ENCODE peak calls at places on chromosomes 5 and 9, in seven cellular contexts. J, R, H, U, N, D and K are unnamed samples.

GRCh38 chr5:149228610-149229297 is 42.9 kb upstream of the AFAP1L1 start:
- DNase-seq in H (peak), U (peak), N (peak), J (peak), D (no peak), R (no peak), K (peak)

GRCh38 chr9:94907246-94907936 is 180.9 kb downstream of the AOPEP start:
- DNase-seq in H (no peak), J (no peak), U (no peak), R (peak), N (no peak), D (no peak), K (no peak)

GRCh38 chr5:14707811-14708210 is 43.3 kb downstream of the OTULIN start:
- DNase-seq in N (no peak), J (no peak), R (no peak), U (no peak), H (no peak), D (no peak), K (no peak)

GRCh38 chr9:121398374-121398773 is 28.3 kb upstream of the STOM start:
- DNase-seq in D (no peak), J (no peak), U (no peak), H (no peak), N (peak), R (no peak), K (no peak)

GRCh38 chr5:168434746-168435321 is 51.4 kb upstream of the RARS1 start:
- DNase-seq in U (no peak), J (no peak), H (no peak), N (no peak), D (no peak), R (no peak), K (no peak)

GRCh38 chr9:131020388-131020787 is 11.4 kb downstream of the LAMC3 start:
- DNase-seq in D (no peak), U (no peak), H (no peak), R (no peak), N (no peak), J (no peak), K (no peak)

GRCh38 chr5:108061941-108062340 is 320.0 kb downstream of the FBXL17 start:
- DNase-seq in H (no peak), D (no peak), J (no peak), U (no peak), N (no peak), R (no peak), K (no peak)

GRCh38 chr5:97752871-97753270 is 569.8 kb upstream of the RIOK2 start:
- DNase-seq in H (no peak), J (no peak), D (no peak), U (no peak), N (no peak), R (no peak), K (no peak)

GRCh38 chr5:180259260-180259611 is 32.6 kb downstream of the MAPK9 start:
- DNase-seq in H (no peak), D (no peak), U (no peak), N (no peak), J (no peak), R (no peak), K (peak)

GRCh38 chr5:158463971-158464370 is 605.0 kb upstream of the CLINT1 start:
- DNase-seq in J (no peak), H (no peak), D (no peak), U (no peak), N (peak), R (no peak), K (no peak)

DNA sequence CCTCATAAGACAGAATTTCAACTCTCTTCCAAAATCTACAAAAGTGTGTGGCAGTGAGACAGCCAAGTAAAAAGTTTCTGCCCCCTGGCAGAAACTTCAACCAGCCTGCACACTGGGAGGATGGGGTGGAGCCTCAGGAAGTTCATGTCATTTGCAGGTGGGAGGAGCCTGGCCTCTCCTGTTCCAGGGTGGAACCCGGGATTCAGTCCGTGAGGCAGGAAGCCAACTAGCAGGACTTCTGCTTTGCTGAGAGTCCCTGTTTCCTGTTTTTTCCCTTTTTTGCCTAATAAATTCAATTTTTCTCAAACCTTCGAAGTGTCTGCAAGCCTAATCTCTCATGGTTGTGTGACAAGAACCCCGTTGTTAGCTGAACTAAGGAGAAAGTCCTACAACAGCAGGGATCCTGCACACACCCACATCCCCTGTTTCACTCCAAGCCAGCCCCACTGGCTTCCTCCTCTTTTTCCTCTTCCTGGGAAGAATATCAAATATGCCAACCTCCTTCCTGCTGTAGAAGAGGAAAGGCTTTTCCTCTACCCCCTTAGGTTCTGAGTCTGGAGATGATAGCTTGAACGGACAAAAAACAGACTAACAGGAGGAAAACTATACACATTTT is 69.3 kb downstream of the ALDH7A1 start:
- DNase-seq in R (peak), H (peak), D (no peak), J (peak), U (no peak), N (peak), K (no peak)
- TF ChIP-seq JUND in R (no peak), H (no peak), D (no peak), J (no peak), U (no peak), N (no peak), K (no peak)

GRCh38 chr9:126621919-126622735 is 8.4 kb downstream of the LMX1B start:
- DNase-seq in H (no peak), J (no peak), N (no peak), D (no peak), R (peak), U (no peak), K (no peak)
- TF ChIP-seq JUND in H (no peak), J (no peak), N (no peak), D (no peak), R (no peak), U (no peak), K (no peak)

DNA sequence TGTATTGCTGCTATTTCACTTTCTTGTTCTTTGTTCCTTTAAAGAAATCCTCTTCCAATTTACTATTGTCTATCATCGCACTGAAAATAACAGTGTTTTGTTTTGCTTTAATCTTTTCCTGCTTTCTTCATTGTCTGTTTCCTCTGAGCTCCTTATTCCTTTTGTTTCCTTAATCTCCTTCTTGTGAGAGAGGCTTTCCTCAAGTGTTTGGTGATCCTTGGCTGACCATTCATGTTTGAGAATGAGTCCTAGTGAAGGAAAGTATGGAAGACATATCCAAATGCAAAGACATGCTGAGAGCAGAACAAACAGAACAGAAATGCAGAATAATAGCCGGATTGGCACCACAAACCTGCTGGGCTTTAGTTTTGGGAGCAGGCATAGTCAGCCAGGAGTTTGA is 42.0 kb upstream of the ENTREP1 start:
- DNase-seq in D (no peak), R (no peak), H (no peak), J (no peak), U (no peak), N (no peak), K (no peak)
- TF ChIP-seq JUND in D (no peak), R (no peak), H (no peak), J (no peak), U (no peak), N (no peak), K (no peak)

DNA sequence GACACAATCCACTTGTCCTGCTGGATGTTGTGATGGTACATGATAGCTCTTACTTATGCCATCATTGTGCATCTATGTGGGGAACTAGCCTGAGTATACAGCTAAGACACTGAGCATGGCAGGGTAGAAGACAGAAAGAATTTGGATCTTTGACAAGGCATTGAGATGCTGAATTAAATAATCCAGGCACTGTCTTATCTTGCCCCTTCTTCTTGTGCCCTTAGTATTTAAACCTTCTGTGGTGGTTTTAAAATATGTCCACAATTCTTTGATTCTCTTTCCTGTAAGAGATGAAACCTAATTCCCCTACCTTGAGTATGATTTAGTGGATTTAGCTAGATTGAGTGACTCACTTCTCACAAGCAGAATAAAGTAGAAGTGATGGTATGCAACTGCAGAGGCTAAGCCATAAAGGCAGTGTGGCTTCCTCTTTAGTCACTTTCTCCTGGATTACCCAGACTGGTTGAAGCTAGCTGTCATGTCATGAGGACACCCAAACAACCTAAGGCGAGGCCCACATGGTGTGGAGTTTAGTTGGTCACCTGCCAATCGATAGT is 174.0 kb upstream of the NREP start:
- DNase-seq in H (no peak), N (no peak), R (no peak), D (no peak), J (no peak), U (no peak), K (no peak)
- TF ChIP-seq JUND in H (no peak), N (no peak), R (no peak), D (no peak), J (no peak), U (peak), K (no peak)

GRCh38 chr5:54254482-54255198 is 55.7 kb downstream of the ARL15 start:
- DNase-seq in D (no peak), J (peak), H (no peak), U (no peak), R (no peak), N (peak), K (peak)

GRCh38 chr5:54247226-54247625 is 63.1 kb downstream of the ARL15 start:
- DNase-seq in H (no peak), D (no peak), J (no peak), N (no peak), R (no peak), U (no peak), K (no peak)

GRCh38 chr5:54243483-54244080 is 66.8 kb downstream of the ARL15 start:
- DNase-seq in N (peak), J (peak), R (no peak), D (no peak), U (peak), H (peak), K (peak)

GRCh38 chr5:54251981-54252380 is 58.4 kb downstream of the ARL15 start:
- DNase-seq in U (no peak), H (no peak), R (no peak), D (no peak), J (no peak), N (no peak), K (no peak)

GRCh38 chr5:54249210-54250028 is 61.0 kb downstream of the ARL15 start:
- DNase-seq in H (no peak), R (no peak), U (peak), N (no peak), J (peak), D (no peak), K (no peak)
- TF ChIP-seq JUND in H (no peak), R (no peak), U (peak), N (no peak), J (no peak), D (no peak), K (no peak)

DNA sequence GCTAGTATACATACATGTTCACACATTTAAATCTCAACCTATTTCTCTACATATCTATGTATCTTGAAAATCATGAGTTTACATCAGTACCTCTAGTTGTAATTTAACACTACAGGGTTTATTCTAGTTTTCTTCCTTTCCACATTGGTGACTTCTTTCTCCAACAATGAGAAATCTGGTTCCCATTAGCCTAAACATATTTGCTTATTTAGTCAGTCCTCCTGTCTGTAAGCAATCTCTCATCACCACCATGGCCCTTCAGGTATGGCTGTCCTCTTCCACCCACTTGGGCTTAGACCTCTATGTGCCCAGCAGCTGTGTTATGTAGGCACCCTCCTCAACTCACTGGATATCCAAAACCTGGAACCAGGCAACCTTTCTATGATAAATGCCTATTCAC is 8.0 kb upstream of the SPATA31D1 start:
- DNase-seq in D (no peak), R (no peak), H (no peak), J (no peak), N (no peak), U (no peak), K (no peak)
- TF ChIP-seq JUND in D (no peak), R (no peak), H (no peak), J (no peak), N (no peak), U (no peak), K (no peak)

GRCh38 chr5:126519637-126520592 is 75.1 kb downstream of the ALDH7A1 start:
- DNase-seq in D (no peak), J (peak), H (no peak), R (peak), N (no peak), U (peak), K (no peak)
- TF ChIP-seq JUND in D (no peak), J (no peak), H (no peak), R (no peak), N (no peak), U (no peak), K (no peak)

GRCh38 chr5:170860818-170861217 is 1.0 kb upstream of the RANBP17 start:
- DNase-seq in J (no peak), D (no peak), H (no peak), R (no peak), U (no peak), N (no peak), K (no peak)
- TF ChIP-seq JUND in J (no peak), D (no peak), H (no peak), R (no peak), U (no peak), N (no peak), K (no peak)

DNA sequence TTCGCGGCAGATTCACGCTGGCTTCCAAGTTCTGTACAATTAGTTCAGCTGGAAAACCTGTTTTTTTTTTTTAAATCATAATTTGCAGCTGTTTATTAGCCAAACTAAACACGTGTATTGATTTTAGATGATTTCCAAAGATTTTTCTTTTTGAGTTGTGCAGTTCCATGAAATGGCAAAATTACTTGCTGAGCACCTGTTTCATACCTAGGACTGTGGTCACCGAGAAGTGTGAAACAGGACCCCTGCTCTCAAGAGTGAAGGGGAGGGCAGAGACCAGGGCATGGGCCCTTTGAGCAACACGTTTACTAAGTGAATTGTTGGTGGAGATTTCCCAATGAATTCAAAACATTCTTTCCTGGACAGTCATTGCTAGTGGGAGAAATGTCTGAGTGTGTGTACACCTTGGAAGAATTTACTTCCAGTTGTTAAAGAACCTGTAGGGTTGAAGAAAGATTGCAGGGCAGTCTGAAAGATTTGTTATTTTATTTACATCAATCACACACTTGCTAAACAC is 696 bp downstream of the SNX24 start:
- DNase-seq in U (peak), H (no peak), N (peak), D (no peak), R (no peak), J (no peak), K (peak)
- TF ChIP-seq JUND in U (peak), H (no peak), N (no peak), D (no peak), R (no peak), J (no peak), K (no peak)

GRCh38 chr9:112820886-112821285 is 69.8 kb downstream of the SLC46A2 start:
- DNase-seq in D (no peak), U (no peak), R (no peak), J (no peak), H (no peak), N (no peak), K (no peak)
- TF ChIP-seq JUND in D (no peak), U (no peak), R (no peak), J (no peak), H (no peak), N (no peak), K (no peak)